ENCODE peak calls at places on chromosomes 4 and X, in eight cellular contexts. G is astrocyte, D is H9, H is SK-N-SH, W is mammary epithelial cell, B is K562, U is fibroblast of lung, X is endothelial cell of umbilical vein. R is an unnamed sample. For H3K79me2, the result is how much of the 10 kb centered on the place peaks cover.

GRCh38 chr4:115275615-115276014 is 162.2 kb upstream of the NDST4 start:
- DNase-seq in B (no peak), W (no peak), U (no peak), H (no peak), X (no peak), D (no peak), G (no peak), R (no peak)

GRCh38 chr4:17468638-17469221 is 43.2 kb downstream of the QDPR start:
- DNase-seq in B (peak), H (peak), W (no peak), U (peak), G (peak), D (no peak), X (peak), R (peak)

GRCh38 chr4:98744372-98745150 is 86.2 kb upstream of the TSPAN5 start:
- DNase-seq in U (no peak), G (no peak), B (no peak), W (no peak), X (peak), D (no peak), H (no peak), R (no peak)

GRCh38 chrX:23861215-23861896 is 46.4 kb downstream of the APOO start:
- DNase-seq in H (no peak), W (no peak), X (no peak), G (no peak), U (no peak), B (no peak), D (no peak), R (no peak)

GRCh38 chrX:40097101-40097491 is 662 bp downstream of the BCOR start:
- DNase-seq in B (peak), U (no peak), G (no peak), X (no peak), D (no peak), W (no peak), H (peak), R (no peak)

GRCh38 chrX:18422325-18422724 is 3.1 kb upstream of the CDKL5 start:
- DNase-seq in H (no peak), B (no peak), U (peak), G (peak), W (no peak), X (no peak), D (no peak), R (no peak)

GRCh38 chr4:10033191-10033881 is 12.0 kb upstream of the SLC2A9 start:
- DNase-seq in G (peak), H (no peak), U (peak), B (peak), X (peak), W (no peak), D (no peak), R (no peak)

GRCh38 chrX:29581223-29581622 is 634.1 kb upstream of the MAGEB2 start:
- DNase-seq in H (no peak), G (no peak), D (no peak), U (no peak), B (no peak), X (no peak), W (no peak), R (no peak)

GRCh38 chrX:32472364-32472763 is 739.0 kb downstream of the DMD start:
- DNase-seq in D (no peak), B (no peak), W (no peak), X (no peak), G (no peak), H (no peak), U (no peak), R (no peak)
- H2AFZ ChIP-seq in D (no peak), B (no peak), W (no peak), X (no peak), G (no peak), H (no peak), U (no peak), R (no peak)

DNA sequence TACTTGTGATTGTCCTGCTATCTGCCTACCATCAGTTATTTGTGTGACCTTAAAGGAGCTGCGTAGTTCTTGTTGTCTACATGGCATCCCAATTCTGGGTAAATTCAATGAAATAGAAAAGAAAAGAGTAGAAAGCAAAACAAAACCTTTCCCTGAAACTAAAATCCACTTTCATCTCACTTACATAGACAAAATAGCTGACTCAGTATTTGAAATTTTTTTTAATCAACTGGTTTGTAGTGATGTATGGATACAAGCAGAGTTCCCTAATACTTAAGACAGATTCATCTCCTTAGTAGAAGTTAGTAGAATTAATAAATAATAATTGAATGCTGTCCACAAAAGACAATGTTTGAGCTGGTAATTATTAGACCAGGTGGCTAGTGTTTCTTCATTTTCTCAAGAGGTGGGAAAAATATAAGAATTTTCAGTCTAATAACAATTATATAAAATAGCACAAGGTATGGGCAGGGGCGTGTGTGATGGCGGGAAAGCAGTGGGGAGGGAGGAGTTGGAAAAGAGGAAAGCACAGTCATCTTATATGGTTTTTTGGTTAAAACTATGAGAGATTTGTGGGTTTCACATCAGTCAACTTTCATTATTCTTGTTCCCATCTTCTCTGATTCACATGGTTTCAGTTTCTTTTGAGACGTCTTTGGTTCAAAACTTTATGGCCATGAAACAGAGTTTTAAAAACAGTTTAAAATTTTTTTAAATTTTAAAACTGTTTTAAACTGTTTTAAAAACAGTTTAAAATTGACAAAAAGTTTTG is 275.2 kb downstream of the SPRY1 start:
- DNase-seq in D (no peak), X (no peak), U (peak), G (peak), W (no peak), H (no peak), B (no peak), R (no peak)
- H3K79me2 ChIP-seq in D (under half), X (under half), U (under half), G (under half), W (under half), H (under half), B (under half), R (under half)

GRCh38 chrX:47618923-47619485 is 653 bp downstream of the SYN1 start:
- DNase-seq in X (no peak), W (no peak), G (no peak), U (no peak), B (no peak), H (no peak), D (no peak), R (no peak)
- H2AFZ ChIP-seq in X (no peak), W (no peak), G (no peak), U (no peak), B (no peak), H (no peak), D (no peak), R (no peak)

GRCh38 chr4:82988323-82988832 is 22.2 kb downstream of the LIN54 start:
- DNase-seq in B (no peak), G (peak), W (no peak), D (no peak), H (no peak), X (no peak), U (peak), R (no peak)
- H3K79me2 ChIP-seq in B (half or more), G (under half), W (half or more), D (under half), H (half or more), X (under half), U (under half), R (under half)

GRCh38 chrX:56503941-56504673 is 59.3 kb upstream of the UBQLN2 start:
- DNase-seq in G (no peak), H (no peak), X (no peak), W (peak), D (peak), U (no peak), B (no peak), R (no peak)
- H2AFZ ChIP-seq in G (no peak), H (no peak), X (no peak), W (peak), D (no peak), U (no peak), B (no peak), R (no peak)

GRCh38 chr4:13766722-13767495 is 139.4 kb upstream of the BOD1L1 start:
- DNase-seq in X (no peak), B (no peak), H (no peak), U (no peak), G (no peak), W (peak), D (no peak), R (no peak)

GRCh38 chr4:13763707-13764106 is 136.2 kb upstream of the BOD1L1 start:
- DNase-seq in H (no peak), W (no peak), G (no peak), X (no peak), U (no peak), B (no peak), D (no peak), R (no peak)

GRCh38 chr4:13762126-13762525 is 134.6 kb upstream of the BOD1L1 start:
- DNase-seq in U (no peak), D (no peak), G (no peak), H (no peak), B (no peak), X (no peak), W (peak), R (no peak)

DNA sequence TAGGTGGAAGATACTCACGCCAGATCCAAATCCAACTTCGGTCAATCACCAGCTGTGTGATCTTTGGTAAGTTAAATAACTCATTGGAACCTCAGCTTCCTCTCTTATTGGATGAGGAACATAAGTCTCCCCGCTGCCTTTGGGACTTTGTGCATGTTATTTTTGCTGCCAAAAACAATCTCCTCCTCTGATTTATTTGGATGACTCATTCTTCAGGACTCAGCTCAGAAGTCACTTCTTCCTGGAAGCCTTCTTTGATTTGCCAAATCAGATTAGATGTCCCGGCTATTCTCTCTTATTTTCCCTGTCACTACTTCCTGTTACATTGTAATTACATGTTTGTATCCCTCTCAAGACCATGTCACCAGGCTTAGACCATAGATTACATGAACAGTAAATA is 138.0 kb upstream of the BOD1L1 start:
- DNase-seq in G (no peak), H (no peak), U (no peak), D (no peak), W (no peak), X (no peak), B (no peak), R (no peak)
- H3K79me2 ChIP-seq in G (under half), H (under half), U (under half), D (under half), W (under half), X (under half), B (under half), R (under half)

GRCh38 chrX:140913802-140914501 is 88.4 kb upstream of the SPANXB1 start:
- DNase-seq in U (no peak), W (no peak), G (no peak), B (no peak), X (no peak), D (no peak), H (no peak), R (no peak)
- H2AFZ ChIP-seq in U (no peak), W (no peak), G (no peak), B (no peak), X (no peak), D (no peak), H (no peak), R (no peak)

GRCh38 chr4:8785656-8786142 is 85.9 kb downstream of the HMX1 start:
- DNase-seq in U (no peak), G (no peak), D (no peak), H (no peak), W (no peak), B (no peak), X (no peak), R (no peak)
- H3K79me2 ChIP-seq in U (under half), G (under half), D (under half), H (under half), W (under half), B (under half), X (under half), R (under half)

DNA sequence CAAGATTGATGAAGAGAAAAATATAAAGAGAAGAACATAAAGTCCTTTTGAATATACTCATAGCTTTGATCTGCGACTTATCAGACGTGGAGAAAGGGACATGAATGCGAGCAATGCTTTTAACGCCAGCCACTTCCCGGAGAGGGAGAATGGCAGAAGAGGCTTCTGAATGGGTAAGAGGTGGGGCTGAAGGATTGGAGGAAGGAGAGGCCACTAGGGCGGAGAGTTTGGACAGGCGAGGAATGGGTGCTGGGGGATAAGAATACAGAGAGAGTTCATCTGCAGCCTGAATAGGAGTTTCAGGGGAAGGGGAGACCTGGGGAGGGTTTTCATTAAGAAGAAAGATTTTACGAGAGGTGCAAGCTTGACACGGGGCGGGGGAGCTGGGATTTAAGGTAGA is 2534.9 kb downstream of the PCDH7 start:
- DNase-seq in D (peak), U (no peak), W (no peak), B (no peak), X (no peak), H (no peak), G (no peak), R (peak)
- H2AFZ ChIP-seq in D (no peak), U (no peak), W (no peak), B (no peak), X (no peak), H (no peak), G (no peak), R (peak)